ENCODE peak calls at places on chromosomes 2 and 18, in six cellular contexts. One of them, this sample, is unnamed.

GRCh38 chr2:29245742-29246387 is 130.7 kb downstream of the CLIP4 start:
- DNase-seq in WTC11: no peak
- DNase-seq in pancreas: no peak
- DNase-seq in non-pigmented ciliary epithelial cell: no peak
- DNase-seq in NB4: peak; percentile 36
- DNase-seq in A172: no peak
- DNase-seq in this sample: no peak

GRCh38 chr2:195652916-195653315 is 4.1 kb upstream of the SLC39A10 start:
- DNase-seq in WTC11: no peak
- DNase-seq in pancreas: no peak
- DNase-seq in non-pigmented ciliary epithelial cell: no peak
- DNase-seq in NB4: no peak
- DNase-seq in A172: no peak
- DNase-seq in this sample: no peak

GRCh38 chr2:234973008-234973407 is 21.2 kb downstream of the SH3BP4 start:
- DNase-seq in WTC11: no peak
- DNase-seq in pancreas: no peak
- DNase-seq in non-pigmented ciliary epithelial cell: no peak
- DNase-seq in NB4: no peak
- DNase-seq in A172: peak; percentile 65
- DNase-seq in this sample: peak; percentile 62

GRCh38 chr2:231297108-231297908 is 98.2 kb upstream of the B3GNT7 start:
- DNase-seq in WTC11: peak; percentile 73
- DNase-seq in pancreas: peak; percentile 84
- DNase-seq in non-pigmented ciliary epithelial cell: no peak
- DNase-seq in NB4: peak; percentile 80
- DNase-seq in A172: peak; percentile 55
- DNase-seq in this sample: peak; percentile 52

GRCh38 chr2:46416280-46416679 is 63.1 kb upstream of the TMEM247 start:
- DNase-seq in WTC11: no peak
- DNase-seq in pancreas: no peak
- DNase-seq in non-pigmented ciliary epithelial cell: no peak
- DNase-seq in NB4: no peak
- DNase-seq in A172: no peak
- DNase-seq in this sample: no peak

GRCh38 chr2:9965119-9965822 is 13.8 kb downstream of the GRHL1 start:
- DNase-seq in WTC11: no peak
- DNase-seq in pancreas: no peak
- DNase-seq in non-pigmented ciliary epithelial cell: no peak
- DNase-seq in NB4: no peak
- DNase-seq in A172: no peak
- DNase-seq in this sample: no peak

GRCh38 chr2:159045545-159046454 is 77.4 kb downstream of the TANC1 start:
- DNase-seq in WTC11: no peak
- DNase-seq in pancreas: no peak
- DNase-seq in non-pigmented ciliary epithelial cell: no peak
- DNase-seq in NB4: no peak
- DNase-seq in A172: no peak
- DNase-seq in this sample: no peak

GRCh38 chr2:32865399-32866068 is 81.2 kb upstream of the LTBP1 start:
- DNase-seq in WTC11: no peak
- DNase-seq in pancreas: no peak
- DNase-seq in non-pigmented ciliary epithelial cell: peak; percentile 83
- DNase-seq in NB4: peak; percentile 9
- DNase-seq in A172: peak; percentile 88
- DNase-seq in this sample: peak; percentile 80

GRCh38 chr2:222319576-222320440 is 21.0 kb upstream of the PAX3 start:
- DNase-seq in WTC11: peak; percentile 71
- DNase-seq in pancreas: peak; percentile 76
- DNase-seq in non-pigmented ciliary epithelial cell: no peak
- DNase-seq in NB4: peak; percentile 84
- DNase-seq in A172: no peak
- DNase-seq in this sample: peak; percentile 55

GRCh38 chr2:208358758-208359631 is 47.6 kb upstream of the PTH2R start:
- DNase-seq in WTC11: no peak
- DNase-seq in pancreas: no peak
- DNase-seq in non-pigmented ciliary epithelial cell: no peak
- DNase-seq in NB4: peak; percentile 49
- DNase-seq in A172: no peak
- DNase-seq in this sample: no peak

GRCh38 chr18:33755918-33756590 is 178.0 kb downstream of the ASXL3 start:
- DNase-seq in WTC11: no peak
- DNase-seq in pancreas: no peak
- DNase-seq in non-pigmented ciliary epithelial cell: peak; percentile 81
- DNase-seq in NB4: peak; percentile 31
- DNase-seq in A172: peak; percentile 86
- DNase-seq in this sample: peak; percentile 92

GRCh38 chr18:44579028-44579692 is 101.5 kb upstream of the SETBP1 start:
- DNase-seq in WTC11: peak; percentile 12
- DNase-seq in pancreas: no peak
- DNase-seq in non-pigmented ciliary epithelial cell: no peak
- DNase-seq in NB4: peak; percentile 28
- DNase-seq in A172: peak; percentile 20
- DNase-seq in this sample: peak; percentile 32

GRCh38 chr18:80108122-80108536 is 933 bp upstream of the ADNP2 start:
- DNase-seq in WTC11: no peak
- DNase-seq in pancreas: peak; percentile 57
- DNase-seq in non-pigmented ciliary epithelial cell: no peak
- DNase-seq in NB4: no peak
- DNase-seq in A172: no peak
- DNase-seq in this sample: no peak

GRCh38 chr18:23146861-23147469 is 11.7 kb downstream of the CABLES1 start:
- DNase-seq in WTC11: no peak
- DNase-seq in pancreas: no peak
- DNase-seq in non-pigmented ciliary epithelial cell: no peak
- DNase-seq in NB4: no peak
- DNase-seq in A172: no peak
- DNase-seq in this sample: no peak

GRCh38 chr18:8461544-8461943 is 147.7 kb upstream of the RAB12 start:
- DNase-seq in WTC11: no peak
- DNase-seq in pancreas: no peak
- DNase-seq in non-pigmented ciliary epithelial cell: no peak
- DNase-seq in NB4: no peak
- DNase-seq in A172: no peak
- DNase-seq in this sample: no peak

GRCh38 chr2:2523395-2524339 is 192.6 kb upstream of the MYT1L start:
- DNase-seq in WTC11: no peak
- DNase-seq in pancreas: no peak
- DNase-seq in non-pigmented ciliary epithelial cell: no peak
- DNase-seq in NB4: no peak
- DNase-seq in A172: no peak
- DNase-seq in this sample: no peak

GRCh38 chr2:108243566-108243965 is 3.8 kb downstream of the SULT1C3 start:
- DNase-seq in WTC11: no peak
- DNase-seq in pancreas: no peak
- DNase-seq in non-pigmented ciliary epithelial cell: no peak
- DNase-seq in NB4: no peak
- DNase-seq in A172: no peak
- DNase-seq in this sample: no peak

GRCh38 chr2:134372611-134373131 is 118.8 kb downstream of the MGAT5 start:
- DNase-seq in WTC11: no peak
- DNase-seq in pancreas: no peak
- DNase-seq in non-pigmented ciliary epithelial cell: peak; percentile 55
- DNase-seq in NB4: no peak
- DNase-seq in A172: peak; percentile 70
- DNase-seq in this sample: peak; percentile 66

GRCh38 chr2:128159437-128159836 is 68.4 kb downstream of the UGGT1 start:
- DNase-seq in WTC11: no peak
- DNase-seq in pancreas: no peak
- DNase-seq in non-pigmented ciliary epithelial cell: no peak
- DNase-seq in NB4: no peak
- DNase-seq in A172: no peak
- DNase-seq in this sample: no peak

GRCh38 chr18:45481846-45482245 is 133.4 kb upstream of the SLC14A2 start:
- DNase-seq in WTC11: no peak
- DNase-seq in pancreas: no peak
- DNase-seq in non-pigmented ciliary epithelial cell: no peak
- DNase-seq in NB4: no peak
- DNase-seq in A172: no peak
- DNase-seq in this sample: no peak

GRCh38 chr2:202142540-202142939 is 69.5 kb downstream of the KIAA2012 start:
- DNase-seq in WTC11: no peak
- DNase-seq in pancreas: no peak
- DNase-seq in non-pigmented ciliary epithelial cell: no peak
- DNase-seq in NB4: no peak
- DNase-seq in A172: no peak
- DNase-seq in this sample: no peak

GRCh38 chr18:75407468-75408437 is 19.8 kb downstream of the SMIM21 start:
- DNase-seq in WTC11: peak; percentile 31
- DNase-seq in pancreas: no peak
- DNase-seq in non-pigmented ciliary epithelial cell: no peak
- DNase-seq in NB4: no peak
- DNase-seq in A172: no peak
- DNase-seq in this sample: peak; percentile 32

GRCh38 chr2:85796046-85796548 is 42.3 kb downstream of the ATOH8 start:
- DNase-seq in WTC11: no peak
- DNase-seq in pancreas: peak; percentile 34
- DNase-seq in non-pigmented ciliary epithelial cell: no peak
- DNase-seq in NB4: no peak
- DNase-seq in A172: no peak
- DNase-seq in this sample: no peak

GRCh38 chr2:60213865-60214657 is 339.4 kb downstream of the BCL11A start:
- DNase-seq in WTC11: no peak
- DNase-seq in pancreas: no peak
- DNase-seq in non-pigmented ciliary epithelial cell: no peak
- DNase-seq in NB4: peak; percentile 69
- DNase-seq in A172: peak; percentile 8
- DNase-seq in this sample: peak; percentile 62

GRCh38 chr2:172708247-172708646 is 27.4 kb upstream of the RAPGEF4 start:
- DNase-seq in WTC11: no peak
- DNase-seq in pancreas: no peak
- DNase-seq in non-pigmented ciliary epithelial cell: no peak
- DNase-seq in NB4: no peak
- DNase-seq in A172: no peak
- DNase-seq in this sample: no peak

GRCh38 chr2:181183878-181184553 is 203.6 kb downstream of the UBE2E3 start:
- DNase-seq in WTC11: no peak
- DNase-seq in pancreas: no peak
- DNase-seq in non-pigmented ciliary epithelial cell: no peak
- DNase-seq in NB4: peak; percentile 69
- DNase-seq in A172: no peak
- DNase-seq in this sample: no peak

GRCh38 chr18:9701604-9702324 is 6.3 kb upstream of the RAB31 start:
- DNase-seq in WTC11: no peak
- DNase-seq in pancreas: no peak
- DNase-seq in non-pigmented ciliary epithelial cell: no peak
- DNase-seq in NB4: no peak
- DNase-seq in A172: peak; percentile 20
- DNase-seq in this sample: peak; percentile 51

GRCh38 chr18:46574000-46574739 is 82.8 kb downstream of the LOXHD1 start:
- DNase-seq in WTC11: no peak
- DNase-seq in pancreas: no peak
- DNase-seq in non-pigmented ciliary epithelial cell: no peak
- DNase-seq in NB4: no peak
- DNase-seq in A172: no peak
- DNase-seq in this sample: no peak